ENCODE peak calls at places on chromosomes 1 and 21, in four cellular contexts. H is colonic mucosa, C is activated B cell treated with CpG ODN at 0.5 μM for 24 hours, T is progenitor cell of endocrine pancreas. O is an unnamed sample.

GRCh38 chr1:228043281-228043845 is 36.6 kb downstream of the WNT3A start:
- DNase-seq in T (no peak), C (no peak), H (no peak), O (no peak)

GRCh38 chr1:231185391-231185790 is 23.5 kb downstream of the TRIM67 start:
- DNase-seq in C (no peak), T (no peak), H (no peak), O (peak)

GRCh38 chr1:8523641-8524206 is 205.8 kb downstream of the SLC45A1 start:
- DNase-seq in T (no peak), C (no peak), H (no peak), O (no peak)

GRCh38 chr1:167120899-167121298 is 27.0 kb downstream of the STYXL2 start:
- DNase-seq in T (no peak), H (no peak), C (no peak), O (no peak)

GRCh38 chr1:209134001-209134400 is 449.5 kb upstream of the CAMK1G start:
- DNase-seq in C (no peak), T (no peak), H (no peak), O (no peak)

GRCh38 chr1:70509996-70510876 is 99.2 kb downstream of the CTH start:
- DNase-seq in T (no peak), C (no peak), H (no peak), O (no peak)

GRCh38 chr1:176560681-176561080 is 97.7 kb downstream of the PAPPA2 start:
- DNase-seq in C (no peak), H (no peak), T (no peak), O (no peak)

GRCh38 chr1:197144570-197145325 is 1.7 kb downstream of the ASPM start:
- DNase-seq in C (no peak), H (no peak), T (no peak), O (no peak)

GRCh38 chr1:230891413-230891812 is 23.1 kb upstream of the C1orf198 start:
- DNase-seq in T (no peak), H (no peak), C (no peak), O (no peak)

GRCh38 chr1:13702425-13703127 is 2.6 kb downstream of the PRDM2 start:
- DNase-seq in T (no peak), H (no peak), C (peak), O (no peak)

GRCh38 chr1:44254392-44254791 is 41.1 kb downstream of the DMAP1 start:
- DNase-seq in T (no peak), C (no peak), H (no peak), O (no peak)

GRCh38 chr1:29933110-29933509 is 696.8 kb downstream of the PTPRU start:
- DNase-seq in T (no peak), H (no peak), C (no peak), O (no peak)

GRCh38 chr1:178993559-178993958 is 32.1 kb upstream of the FAM20B start:
- DNase-seq in C (no peak), T (no peak), H (no peak), O (no peak)

GRCh38 chr1:53182688-53183276 is 13.8 kb upstream of the CPT2 start:
- DNase-seq in T (no peak), C (no peak), H (no peak), O (no peak)

GRCh38 chr1:223784541-223784940 is 61.2 kb downstream of the TP53BP2 start:
- DNase-seq in T (no peak), H (no peak), C (no peak), O (no peak)

GRCh38 chr1:203519053-203519770 is 25.3 kb downstream of the OPTC start:
- DNase-seq in T (no peak), C (no peak), H (no peak), O (no peak)

GRCh38 chr21:41283211-41283818 is 33.3 kb upstream of the FAM3B start:
- DNase-seq in C (no peak), H (peak), T (peak), O (peak)

GRCh38 chr21:44880762-44881585 is 7.5 kb upstream of the PTTG1IP start:
- DNase-seq in T (no peak), C (no peak), H (no peak), O (peak)

GRCh38 chr1:70667771-70668170 is 256.7 kb downstream of the CTH start:
- DNase-seq in C (no peak), T (no peak), H (no peak), O (no peak)

GRCh38 chr21:31755027-31755426 is 23.1 kb upstream of the SCAF4 start:
- DNase-seq in C (no peak), T (no peak), H (no peak), O (no peak)

GRCh38 chr1:232179896-232180760 is 449.8 kb downstream of the SIPA1L2 start:
- DNase-seq in C (no peak), T (no peak), H (no peak), O (no peak)

GRCh38 chr1:92752719-92753118 is 32.2 kb downstream of the EVI5 start:
- DNase-seq in T (no peak), C (no peak), H (no peak), O (no peak)

GRCh38 chr1:45155423-45155822 is 51.0 kb downstream of the ZSWIM5 start:
- DNase-seq in C (no peak), T (no peak), H (no peak), O (no peak)

GRCh38 chr1:159896086-159896930 is 3.7 kb downstream of the CFAP45 start:
- DNase-seq in C (no peak), T (no peak), H (no peak), O (no peak)

GRCh38 chr1:240232548-240232947 is 140.9 kb downstream of the FMN2 start:
- DNase-seq in T (no peak), H (no peak), C (no peak), O (no peak)

GRCh38 chr1:61951731-61952585 is 209.7 kb downstream of the PATJ start:
- DNase-seq in C (no peak), H (no peak), T (no peak), O (no peak)

DNA sequence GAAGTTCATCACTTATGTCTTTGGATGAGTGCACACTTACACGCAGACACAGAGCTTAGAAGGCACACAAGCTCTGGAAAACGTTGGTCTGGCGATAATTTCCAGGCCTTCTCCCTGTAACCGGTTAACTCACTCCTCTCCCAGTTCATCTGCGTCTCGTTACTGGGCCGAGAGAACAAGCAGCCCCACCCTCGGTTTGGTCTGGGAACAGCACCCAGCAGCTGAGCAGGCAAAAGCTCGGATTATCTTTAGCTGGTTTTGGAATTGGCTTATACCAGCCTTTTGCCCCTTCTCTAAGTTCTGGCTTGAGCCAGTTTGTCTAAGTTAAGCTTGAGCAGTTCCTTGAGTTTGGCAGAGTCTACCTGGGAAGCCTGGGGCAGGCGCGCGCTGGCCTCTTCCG is 27.3 kb upstream of the COL6A1 start:
- DNase-seq in C (no peak), H (no peak), T (no peak), O (peak)
- TF ChIP-seq CTCF in C (no peak), H (no peak), T (no peak), O (no peak)

DNA sequence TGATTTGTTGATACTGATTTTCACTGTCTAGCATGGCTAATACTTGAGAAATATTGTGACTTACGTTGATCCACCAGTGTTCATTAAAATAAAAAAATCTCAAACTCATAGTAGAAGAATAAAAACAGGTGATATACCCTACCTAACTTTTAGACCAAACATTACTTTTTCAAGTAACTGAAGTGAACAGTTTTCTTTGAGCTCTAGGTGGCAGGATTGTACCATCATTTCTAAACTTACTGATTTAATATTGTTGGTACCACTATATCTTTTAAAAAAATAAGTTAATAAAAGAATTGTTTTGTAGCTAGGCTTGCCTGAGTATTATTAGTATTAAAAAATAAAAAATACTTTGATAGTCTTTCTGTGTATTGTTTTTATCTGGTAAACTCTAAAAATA is 21.5 kb downstream of the CDC73 start:
- DNase-seq in H (no peak), T (no peak), C (no peak), O (no peak)
- TF ChIP-seq CTCF in H (no peak), T (peak), C (no peak), O (peak)

GRCh38 chr1:42914092-42914625 is 44.5 kb downstream of the SLC2A1 start:
- DNase-seq in H (no peak), T (no peak), C (no peak), O (no peak)

GRCh38 chr1:42915456-42915855 is 43.2 kb downstream of the SLC2A1 start:
- DNase-seq in H (no peak), T (no peak), C (no peak), O (no peak)

GRCh38 chr1:42910985-42911384 is 47.7 kb downstream of the SLC2A1 start:
- DNase-seq in C (no peak), T (no peak), H (no peak), O (no peak)

GRCh38 chr1:42916839-42917495 is 41.7 kb downstream of the SLC2A1 start:
- DNase-seq in T (no peak), C (no peak), H (no peak), O (no peak)

DNA sequence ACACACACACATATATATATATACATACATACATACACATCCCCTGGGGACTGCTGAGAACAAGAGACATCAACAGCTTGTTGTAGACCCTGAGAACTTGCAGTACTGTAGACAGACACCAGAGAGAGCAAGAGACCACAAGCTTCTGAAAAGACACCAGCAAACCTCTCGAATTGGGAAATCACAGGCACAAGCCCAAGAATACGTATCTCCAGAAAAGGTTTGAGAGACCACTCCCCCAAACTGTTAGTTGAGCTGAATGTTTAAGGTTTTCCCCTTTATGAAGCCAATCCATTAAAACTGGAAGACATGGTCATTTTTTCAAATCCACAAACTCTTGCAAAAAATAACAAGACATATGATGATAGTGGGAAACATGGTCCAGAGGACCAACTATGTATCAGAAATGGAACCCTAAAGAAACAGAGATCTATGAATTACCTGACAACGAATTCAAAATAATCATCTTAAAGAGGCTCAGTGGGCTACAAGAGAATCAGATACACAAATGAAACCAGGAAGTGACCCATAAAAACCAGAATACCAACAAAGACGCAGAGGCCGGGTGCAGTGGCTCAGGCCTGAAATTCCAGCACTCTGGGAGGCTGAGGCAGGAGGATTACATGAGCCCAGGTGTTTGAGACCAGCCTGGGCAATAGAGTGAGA is 45.1 kb downstream of the SLC2A1 start:
- DNase-seq in H (peak), T (peak), C (no peak), O (no peak)
- TF ChIP-seq CTCF in H (peak), T (peak), C (peak), O (peak)

GRCh38 chr1:168195199-168196135 is 16.7 kb downstream of the TIPRL start:
- DNase-seq in C (no peak), T (no peak), H (no peak), O (no peak)
- TF ChIP-seq CTCF in C (no peak), T (no peak), H (no peak), O (no peak)